ENCODE peak calls at places on chromosomes 4 and X, in eight cellular contexts. H is mucosa of descending colon, A is colonic mucosa, J is mammary epithelial cell, T is AG04449, L is A549, D is cardiac muscle cell, M is astrocyte of the spinal cord. N is an unnamed sample.

GRCh38 chr4:24560770-24561415 is 23.5 kb downstream of the DHX15 start:
- DNase-seq in J (no peak), M (peak), L (no peak), H (no peak), A (no peak), D (peak), T (peak), N (no peak)

GRCh38 chr4:123102897-123103489 is 180.6 kb upstream of the NUDT6 start:
- DNase-seq in T (peak), J (peak), D (peak), L (peak), A (no peak), M (peak), H (no peak), N (peak)

GRCh38 chr4:159003420-159004253 is 99.2 kb upstream of the RAPGEF2 start:
- DNase-seq in A (no peak), J (peak), D (peak), H (no peak), L (no peak), T (no peak), M (peak), N (peak)

GRCh38 chrX:131734621-131735020 is 190.7 kb downstream of the OR13H1 start:
- DNase-seq in D (no peak), A (peak), L (no peak), J (peak), T (no peak), M (peak), H (no peak), N (no peak)

GRCh38 chr4:68466751-68467150 is 19.5 kb downstream of the TMPRSS11E start:
- DNase-seq in J (peak), A (no peak), D (no peak), L (no peak), H (no peak), T (no peak), M (peak), N (peak)

GRCh38 chr4:130147618-130148017 is 1051.7 kb downstream of the C4orf33 start:
- DNase-seq in A (no peak), D (no peak), H (no peak), M (no peak), L (no peak), T (no peak), J (no peak), N (no peak)

GRCh38 chr4:113657834-113658233 is 103.7 kb downstream of the CAMK2D start:
- DNase-seq in L (no peak), T (no peak), M (peak), A (no peak), J (peak), D (no peak), H (no peak), N (peak)

GRCh38 chr4:25861951-25862410 is 807 bp downstream of the SEL1L3 start:
- DNase-seq in A (peak), L (peak), T (no peak), M (peak), J (no peak), D (peak), H (peak), N (peak)

GRCh38 chr4:118171381-118171780 is 137.1 kb downstream of the NDST3 start:
- DNase-seq in H (no peak), A (no peak), D (no peak), M (no peak), J (no peak), L (no peak), T (no peak), N (no peak)

GRCh38 chrX:106481341-106481740 is 130.4 kb upstream of the RADX start:
- DNase-seq in A (peak), J (peak), L (peak), T (no peak), H (no peak), M (peak), D (peak), N (peak)

GRCh38 chr4:22741744-22742143 is 49.0 kb downstream of the GBA3 start:
- DNase-seq in T (no peak), J (no peak), L (no peak), D (no peak), A (no peak), M (no peak), H (no peak), N (no peak)

GRCh38 chr4:60042941-60043340 is 1157.2 kb upstream of the ADGRL3 start:
- DNase-seq in D (no peak), J (no peak), H (no peak), M (no peak), L (no peak), A (no peak), T (no peak), N (peak)

GRCh38 chr4:168659971-168660465 is 163.2 kb downstream of the PALLD start:
- DNase-seq in A (no peak), J (no peak), L (no peak), H (no peak), D (no peak), M (no peak), T (no peak), N (no peak)

GRCh38 chr4:182560358-182560757 is 317.2 kb downstream of the TENM3 start:
- DNase-seq in L (no peak), A (no peak), M (peak), J (no peak), H (no peak), D (no peak), T (no peak), N (no peak)

GRCh38 chrX:153525451-153525850 is 8.0 kb downstream of the ATP2B3 start:
- DNase-seq in L (no peak), D (no peak), T (no peak), A (no peak), J (no peak), M (no peak), H (no peak), N (no peak)

GRCh38 chr4:69875576-69875975 is 15.6 kb upstream of the SULT1E1 start:
- DNase-seq in A (no peak), H (no peak), J (no peak), L (no peak), T (no peak), M (no peak), D (no peak), N (no peak)

GRCh38 chrX:133473451-133473850 is 58.2 kb upstream of the GPC4 start:
- DNase-seq in M (no peak), H (no peak), J (peak), T (no peak), L (no peak), A (no peak), D (no peak), N (peak)

GRCh38 chrX:12236156-12236555 is 97.9 kb downstream of the FRMPD4 start:
- DNase-seq in D (no peak), A (no peak), H (no peak), L (no peak), T (no peak), M (no peak), J (no peak), N (no peak)

GRCh38 chr4:144356941-144357381 is 216.4 kb upstream of the GYPA start:
- DNase-seq in A (no peak), J (no peak), L (no peak), M (no peak), H (no peak), T (no peak), D (peak), N (no peak)

GRCh38 chr4:138400528-138400927 is 158.4 kb upstream of the SLC7A11 start:
- DNase-seq in H (no peak), A (no peak), D (no peak), L (no peak), J (no peak), M (no peak), T (no peak), N (no peak)

GRCh38 chr4:147548251-147548650 is 67.4 kb downstream of the EDNRA start:
- DNase-seq in H (no peak), A (no peak), D (no peak), T (no peak), J (no peak), M (no peak), L (no peak), N (no peak)

GRCh38 chrX:153408221-153408721 is 3.0 kb upstream of the ZFP92 start:
- DNase-seq in J (no peak), D (no peak), L (no peak), M (no peak), T (no peak), A (no peak), H (no peak), N (no peak)

GRCh38 chrX:42686296-42686695 is 91.7 kb downstream of the PPP1R2C start:
- DNase-seq in A (no peak), D (no peak), L (no peak), T (no peak), M (no peak), H (no peak), J (no peak), N (peak)

GRCh38 chr4:12729384-12729783 is 754.8 kb downstream of the RAB28 start:
- DNase-seq in D (peak), T (no peak), L (peak), M (peak), J (no peak), A (no peak), H (no peak), N (peak)

GRCh38 chr4:164955107-164955805 is 22.2 kb downstream of the TRIM61 start:
- DNase-seq in T (no peak), M (no peak), L (no peak), D (no peak), H (no peak), J (no peak), A (no peak), N (no peak)

GRCh38 chr4:115470763-115471162 is 357.3 kb upstream of the NDST4 start:
- DNase-seq in T (no peak), A (no peak), L (no peak), J (no peak), D (no peak), H (no peak), M (no peak), N (no peak)

GRCh38 chrX:120486786-120487185 is 17.7 kb upstream of the LAMP2 start:
- DNase-seq in M (no peak), T (no peak), H (no peak), D (no peak), L (no peak), A (no peak), J (no peak), N (no peak)

GRCh38 chr4:15778742-15779231 is 659 bp downstream of the CD38 start:
- DNase-seq in A (peak), T (no peak), D (peak), H (peak), J (no peak), M (peak), L (peak), N (no peak)

GRCh38 chr4:152304220-152304619 is 231.7 kb downstream of the FBXW7 start:
- DNase-seq in M (no peak), D (no peak), L (no peak), J (peak), A (no peak), H (no peak), T (no peak), N (peak)

GRCh38 chrX:129108936-129109335 is 414.4 kb downstream of the SMARCA1 start:
- DNase-seq in M (no peak), H (no peak), T (no peak), A (no peak), J (no peak), L (no peak), D (no peak), N (no peak)

GRCh38 chr4:179095585-179096228 is 1653.5 kb upstream of the AGA start:
- DNase-seq in J (no peak), L (peak), H (no peak), D (no peak), M (peak), A (no peak), T (no peak), N (peak)

GRCh38 chr4:105951198-105951597 is 55.9 kb downstream of the NPNT start:
- DNase-seq in M (peak), L (no peak), T (peak), A (no peak), H (no peak), D (peak), J (peak), N (peak)

GRCh38 chr4:126081336-126081735 is 766.6 kb downstream of the FAT4 start:
- DNase-seq in D (no peak), T (no peak), A (no peak), L (no peak), J (no peak), H (no peak), M (no peak), N (no peak)

GRCh38 chrX:140762061-140762460 is 52.5 kb downstream of the LINC00632 start:
- DNase-seq in L (peak), A (peak), T (no peak), J (peak), H (no peak), M (peak), D (peak), N (peak)

GRCh38 chrX:84186603-84187358 is 1.2 kb downstream of the RPS6KA6 start:
- DNase-seq in M (no peak), D (no peak), J (peak), H (no peak), L (peak), T (no peak), A (peak), N (no peak)

DNA sequence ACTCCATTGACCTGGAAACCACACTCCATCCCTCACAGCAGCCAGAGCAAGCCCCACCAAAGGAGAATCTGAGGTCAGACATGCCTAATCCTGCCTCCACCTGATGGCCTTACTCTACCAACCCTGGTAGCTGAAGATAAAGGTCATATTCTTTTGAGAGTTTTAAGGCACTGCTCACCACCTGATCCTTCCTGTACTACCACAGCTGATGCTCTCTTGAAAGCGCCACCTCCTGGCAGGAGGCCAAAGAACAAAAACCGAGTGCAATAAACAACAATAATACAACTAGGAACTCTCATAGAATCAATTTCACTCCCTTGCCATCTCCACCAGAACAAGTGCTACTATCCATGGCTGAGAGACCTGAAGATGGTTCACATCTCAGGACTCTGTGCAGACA is 301.6 kb downstream of the NAF1 start:
- DNase-seq in A (no peak), J (no peak), T (no peak), M (no peak), H (no peak), L (peak), D (no peak), N (no peak)
- TF ChIP-seq CTCF in A (no peak), J (no peak), T (no peak), M (no peak), H (no peak), L (no peak), D (no peak), N (no peak)

DNA sequence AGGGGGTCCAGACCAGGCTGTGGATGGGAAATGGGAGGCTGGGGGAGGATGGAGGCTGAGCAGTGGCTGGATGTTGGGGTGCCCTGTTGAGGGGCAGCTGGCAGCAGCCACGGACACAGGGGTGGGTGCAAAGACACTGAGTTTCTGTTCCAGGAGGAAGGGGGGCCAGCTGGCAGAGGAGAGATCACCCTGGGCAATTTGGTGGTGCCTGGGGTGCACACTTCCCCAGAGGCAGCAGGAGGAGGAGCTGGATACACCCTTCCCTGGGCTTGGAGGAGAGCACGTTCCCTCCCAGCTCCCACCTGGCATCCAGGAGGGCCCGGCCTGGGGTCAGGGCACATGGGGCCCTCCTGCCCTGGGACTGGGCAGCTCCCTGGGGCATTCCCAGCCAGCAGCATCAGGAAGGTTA is 42.8 kb downstream of the CPLX1 start:
- DNase-seq in M (no peak), D (no peak), H (no peak), A (peak), J (no peak), T (no peak), L (no peak), N (no peak)
- H3K4me3 ChIP-seq in M (no peak), D (no peak), H (no peak), A (no peak), J (no peak), T (no peak), L (no peak), N (no peak)

GRCh38 chr4:42656736-42656985 is 244 bp downstream of the ATP8A1 start:
- DNase-seq in T (no peak), L (no peak), D (no peak), J (no peak), A (no peak), H (no peak), M (peak), N (no peak)
- TF ChIP-seq CTCF in T (no peak), L (no peak), D (no peak), J (no peak), A (no peak), H (no peak), M (no peak), N (no peak)

DNA sequence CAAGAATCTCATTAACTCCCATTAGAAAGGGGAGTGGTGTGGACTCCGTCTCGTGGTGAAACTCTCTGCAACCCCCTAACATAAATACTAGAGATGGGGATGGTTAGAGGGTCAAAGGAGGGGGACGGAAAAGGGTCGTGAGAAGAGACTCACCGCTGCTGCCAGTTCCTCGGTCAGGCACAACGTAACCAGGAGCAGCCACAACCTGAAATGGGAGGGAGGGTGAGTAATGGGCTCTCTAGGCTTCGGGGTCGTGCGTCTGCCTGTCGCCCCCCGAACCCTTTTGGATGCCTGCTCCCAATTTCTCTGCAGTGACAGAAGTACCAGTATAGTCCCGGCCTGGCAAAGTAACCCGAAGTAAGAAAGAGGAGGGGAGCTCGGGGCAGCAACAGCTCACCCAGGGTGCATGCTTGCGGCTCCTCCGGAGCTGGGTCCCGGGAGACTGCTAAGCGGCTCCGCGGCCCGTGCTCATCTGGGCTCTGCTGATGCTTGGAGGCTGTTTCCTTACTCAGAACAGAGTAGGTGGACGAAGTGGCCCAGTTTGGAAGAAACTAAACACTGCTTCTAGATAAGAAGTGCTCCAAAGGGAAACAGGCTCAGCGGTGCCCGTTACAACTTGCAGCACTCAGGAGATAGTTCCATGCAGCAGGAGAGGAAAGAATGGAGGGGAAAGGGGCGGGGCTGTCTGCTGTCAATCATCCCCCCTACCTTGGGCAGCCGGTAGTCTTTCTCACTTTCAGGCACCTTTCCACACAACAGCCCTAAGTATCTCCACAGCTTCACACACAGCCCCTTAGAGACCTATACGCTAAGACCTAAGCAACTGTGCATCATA is at the start of gene COL4A6:
- DNase-seq in T (no peak), H (no peak), L (peak), J (peak), M (no peak), A (no peak), D (peak), N (peak)
- H3K4me3 ChIP-seq in T (peak), H (no peak), L (peak), J (peak), M (peak), A (no peak), D (peak), N (peak)

DNA sequence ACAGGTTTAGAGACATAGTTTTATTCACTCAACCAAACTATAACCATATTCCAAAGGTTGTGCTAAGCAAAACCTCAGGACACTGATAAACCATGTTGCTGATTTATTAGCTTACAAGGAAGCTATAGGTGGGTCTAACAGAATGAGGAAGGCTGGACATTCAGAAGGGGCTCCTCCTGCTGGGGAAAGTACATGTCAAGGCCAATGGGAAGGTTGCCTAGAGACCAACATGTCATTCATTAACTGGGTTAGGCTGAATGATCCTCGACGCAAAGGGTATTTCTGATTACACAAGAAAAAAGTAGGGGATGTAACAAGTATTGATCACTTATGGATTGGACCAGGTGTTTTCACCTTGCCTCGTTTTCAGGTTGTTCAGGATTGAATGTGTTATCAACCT is 30.3 kb downstream of the SLC10A6 start:
- DNase-seq in H (no peak), J (no peak), T (no peak), M (no peak), A (no peak), D (no peak), L (peak), N (no peak)
- TF ChIP-seq CTCF in H (no peak), J (no peak), T (no peak), M (no peak), A (no peak), D (no peak), L (no peak), N (no peak)

GRCh38 chr4:8384397-8385060 is 56.0 kb downstream of the ACOX3 start:
- DNase-seq in A (no peak), H (peak), M (no peak), L (no peak), J (no peak), D (no peak), T (no peak), N (no peak)

GRCh38 chr4:8383016-8383415 is 57.5 kb downstream of the ACOX3 start:
- DNase-seq in L (no peak), J (no peak), A (no peak), T (no peak), D (no peak), M (no peak), H (no peak), N (no peak)

GRCh38 chr4:8381814-8382581 is 58.5 kb downstream of the ACOX3 start:
- DNase-seq in A (no peak), M (no peak), H (no peak), J (no peak), L (no peak), D (no peak), T (no peak), N (no peak)

GRCh38 chr4:8385106-8385505 is 55.4 kb downstream of the ACOX3 start:
- DNase-seq in L (no peak), J (no peak), M (no peak), T (no peak), D (no peak), A (no peak), H (peak), N (no peak)

DNA sequence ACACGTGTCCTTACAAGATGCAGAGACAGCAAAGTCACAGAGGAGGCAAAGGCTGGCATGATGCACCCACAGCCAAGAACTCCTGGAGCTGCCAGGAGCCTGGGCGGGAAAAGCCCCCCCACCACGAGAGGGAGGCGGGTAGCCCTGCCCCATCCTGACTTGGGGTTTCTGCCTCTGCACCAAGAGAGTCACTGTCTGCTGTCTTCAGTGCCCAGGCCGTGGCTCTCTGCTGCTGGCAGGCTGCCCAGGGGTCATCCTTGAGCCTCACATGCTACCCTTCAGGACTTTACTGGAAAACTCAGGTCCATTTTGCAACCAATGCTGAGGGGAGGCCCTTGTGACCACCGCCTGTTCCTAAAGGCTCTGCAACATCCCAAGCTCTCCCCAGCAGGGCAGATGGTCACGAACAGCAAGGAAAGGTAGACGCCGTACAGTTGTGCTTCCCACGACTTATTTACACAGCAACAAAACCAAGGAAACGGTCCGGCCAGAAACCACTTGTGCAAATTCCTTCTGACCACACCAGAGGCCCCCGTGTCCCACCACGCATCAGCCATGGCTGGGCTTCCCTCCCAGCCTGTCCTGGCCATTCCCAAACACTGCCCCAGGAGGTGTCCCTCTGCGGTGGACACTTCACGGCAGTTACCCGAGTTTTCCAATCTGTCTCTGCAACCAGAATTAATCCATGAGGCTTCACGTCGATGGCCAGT is 56.9 kb downstream of the ACOX3 start:
- DNase-seq in A (no peak), T (no peak), M (peak), J (no peak), H (no peak), D (peak), L (no peak), N (no peak)
- H3K4me3 ChIP-seq in A (no peak), T (no peak), M (no peak), J (no peak), H (no peak), D (no peak), L (no peak), N (no peak)

GRCh38 chr4:8647094-8647570 is 54.6 kb downstream of the CPZ start:
- DNase-seq in L (no peak), T (no peak), J (no peak), H (no peak), A (peak), M (no peak), D (no peak), N (no peak)
- TF ChIP-seq CTCF in L (no peak), T (no peak), J (no peak), H (no peak), A (no peak), M (no peak), D (no peak), N (no peak)